ENCODE peak calls at places on chromosomes 5 and 9, in four cellular contexts. One of them, this sample, is unnamed.
A peak's percentile ranks its signal among the peaks of the same experiment; 100 is the strongest.

GRCh38 chr9:98232926-98233325 is 22.5 kb downstream of the TBC1D2 start:
- DNase-seq in CD4-positive, alpha-beta T cell: no peak
- DNase-seq in ascending aorta: no peak
- DNase-seq in GM23338: no peak
- DNase-seq in this sample: no peak

GRCh38 chr9:91572044-91572443 is 148.4 kb upstream of the NFIL3 start:
- DNase-seq in CD4-positive, alpha-beta T cell: no peak
- DNase-seq in ascending aorta: no peak
- DNase-seq in GM23338: no peak
- DNase-seq in this sample: no peak

GRCh38 chr5:176611435-176611834 is 1.5 kb upstream of the GPRIN1 start:
- DNase-seq in CD4-positive, alpha-beta T cell: peak; percentile 36
- DNase-seq in ascending aorta: no peak
- DNase-seq in GM23338: peak; percentile 87
- DNase-seq in this sample: peak; percentile 33

GRCh38 chr5:18987101-18987500 is 1000.9 kb downstream of the CDH18 start:
- DNase-seq in CD4-positive, alpha-beta T cell: no peak
- DNase-seq in ascending aorta: no peak
- DNase-seq in GM23338: no peak
- DNase-seq in this sample: no peak

GRCh38 chr9:101477736-101478135 is 42.2 kb upstream of the ALDOB start:
- DNase-seq in CD4-positive, alpha-beta T cell: no peak
- DNase-seq in ascending aorta: no peak
- DNase-seq in GM23338: no peak
- DNase-seq in this sample: no peak

GRCh38 chr9:130466537-130467217 is 21.9 kb downstream of the ASS1 start:
- DNase-seq in CD4-positive, alpha-beta T cell: no peak
- DNase-seq in ascending aorta: no peak
- DNase-seq in GM23338: no peak
- DNase-seq in this sample: no peak

GRCh38 chr9:75892168-75892901 is 1.9 kb downstream of the PCSK5 start:
- DNase-seq in CD4-positive, alpha-beta T cell: no peak
- DNase-seq in ascending aorta: peak; percentile 78
- DNase-seq in GM23338: peak; percentile 68
- DNase-seq in this sample: no peak

GRCh38 chr5:179271301-179271650 is 74.0 kb downstream of the ADAMTS2 start:
- DNase-seq in CD4-positive, alpha-beta T cell: no peak
- DNase-seq in ascending aorta: peak; percentile 47
- DNase-seq in GM23338: no peak
- DNase-seq in this sample: no peak

GRCh38 chr9:125524522-125524921 is 182.5 kb downstream of the MAPKAP1 start:
- DNase-seq in CD4-positive, alpha-beta T cell: no peak
- DNase-seq in ascending aorta: no peak
- DNase-seq in GM23338: peak; percentile 92
- DNase-seq in this sample: no peak

GRCh38 chr5:72848474-72849428 is 32.3 kb downstream of the TNPO1 start:
- DNase-seq in CD4-positive, alpha-beta T cell: peak; percentile 37
- DNase-seq in ascending aorta: peak; percentile 75
- DNase-seq in GM23338: peak; percentile 58
- DNase-seq in this sample: peak; percentile 23

GRCh38 chr9:126643945-126644527 is 30.3 kb downstream of the LMX1B start:
- DNase-seq in CD4-positive, alpha-beta T cell: no peak
- DNase-seq in ascending aorta: no peak
- DNase-seq in GM23338: peak; percentile 30
- DNase-seq in this sample: no peak

GRCh38 chr5:132825165-132825823 is 5.2 kb downstream of the SHROOM1 start:
- DNase-seq in CD4-positive, alpha-beta T cell: no peak
- DNase-seq in ascending aorta: peak; percentile 60
- DNase-seq in GM23338: peak; percentile 76
- DNase-seq in this sample: no peak

GRCh38 chr5:33725846-33726245 is 165.9 kb downstream of the ADAMTS12 start:
- DNase-seq in CD4-positive, alpha-beta T cell: no peak
- DNase-seq in ascending aorta: no peak
- DNase-seq in GM23338: no peak
- DNase-seq in this sample: no peak

GRCh38 chr5:127870914-127871313 is 167.7 kb downstream of the CCDC192 start:
- DNase-seq in CD4-positive, alpha-beta T cell: no peak
- DNase-seq in ascending aorta: peak; percentile 67
- DNase-seq in GM23338: no peak
- DNase-seq in this sample: no peak

GRCh38 chr5:157253547-157253946 is 12.4 kb upstream of the CYFIP2 start:
- DNase-seq in CD4-positive, alpha-beta T cell: no peak
- DNase-seq in ascending aorta: no peak
- DNase-seq in GM23338: peak; percentile 76
- DNase-seq in this sample: no peak

GRCh38 chr5:93436083-93436482 is 144.9 kb downstream of the NR2F1-AS1 start:
- DNase-seq in CD4-positive, alpha-beta T cell: no peak
- DNase-seq in ascending aorta: no peak
- DNase-seq in GM23338: no peak
- DNase-seq in this sample: no peak

GRCh38 chr5:17819786-17820185 is 185.5 kb downstream of the TAF11L14 start:
- DNase-seq in CD4-positive, alpha-beta T cell: no peak
- DNase-seq in ascending aorta: no peak
- DNase-seq in GM23338: no peak
- DNase-seq in this sample: no peak

GRCh38 chr5:132425009-132425937 is 55.8 kb downstream of the SLC22A5 start:
- DNase-seq in CD4-positive, alpha-beta T cell: peak; percentile 64
- DNase-seq in ascending aorta: peak; percentile 68
- DNase-seq in GM23338: no peak
- DNase-seq in this sample: peak; percentile 72

GRCh38 chr5:77873239-77873638 is 97.1 kb upstream of the TBCA start:
- DNase-seq in CD4-positive, alpha-beta T cell: no peak
- DNase-seq in ascending aorta: no peak
- DNase-seq in GM23338: no peak
- DNase-seq in this sample: no peak

GRCh38 chr5:38547257-38547656 is 9.2 kb downstream of the LIFR start:
- DNase-seq in CD4-positive, alpha-beta T cell: no peak
- DNase-seq in ascending aorta: no peak
- DNase-seq in GM23338: no peak
- DNase-seq in this sample: no peak

GRCh38 chr5:139696894-139697658 is 48.9 kb downstream of the CXXC5 start:
- DNase-seq in CD4-positive, alpha-beta T cell: peak; percentile 5
- DNase-seq in ascending aorta: peak; percentile 89
- DNase-seq in GM23338: peak; percentile 87
- DNase-seq in this sample: peak; percentile 59

GRCh38 chr9:17669206-17669605 is 90.3 kb downstream of the SH3GL2 start:
- DNase-seq in CD4-positive, alpha-beta T cell: no peak
- DNase-seq in ascending aorta: no peak
- DNase-seq in GM23338: no peak
- DNase-seq in this sample: no peak

GRCh38 chr9:129514497-129514867 is 106.4 kb downstream of the C9orf50 start:
- DNase-seq in CD4-positive, alpha-beta T cell: no peak
- DNase-seq in ascending aorta: no peak
- DNase-seq in GM23338: no peak
- DNase-seq in this sample: no peak

GRCh38 chr5:57822651-57823050 is 340.0 kb upstream of the ACTBL2 start:
- DNase-seq in CD4-positive, alpha-beta T cell: no peak
- DNase-seq in ascending aorta: no peak
- DNase-seq in GM23338: no peak
- DNase-seq in this sample: no peak

GRCh38 chr9:76459691-76460635 is 981 bp downstream of the GCNT1 start:
- DNase-seq in CD4-positive, alpha-beta T cell: no peak
- DNase-seq in ascending aorta: no peak
- DNase-seq in GM23338: peak; percentile 78
- DNase-seq in this sample: peak; percentile 4

GRCh38 chr5:147507480-147508126 is 2.3 kb downstream of the DPYSL3 start:
- DNase-seq in CD4-positive, alpha-beta T cell: no peak
- DNase-seq in ascending aorta: peak; percentile 75
- DNase-seq in GM23338: no peak
- DNase-seq in this sample: no peak

GRCh38 chr9:120152295-120152694 is 427.7 kb downstream of the CDK5RAP2 start:
- DNase-seq in CD4-positive, alpha-beta T cell: no peak
- DNase-seq in ascending aorta: no peak
- DNase-seq in GM23338: peak; percentile 64
- DNase-seq in this sample: no peak

GRCh38 chr9:5269249-5269715 is 35.2 kb downstream of the RLN2 start:
- DNase-seq in CD4-positive, alpha-beta T cell: no peak
- DNase-seq in ascending aorta: no peak
- DNase-seq in GM23338: peak; percentile 89
- DNase-seq in this sample: no peak

GRCh38 chr5:92092239-92092638 is 709.1 kb upstream of the ARRDC3 start:
- DNase-seq in CD4-positive, alpha-beta T cell: no peak
- DNase-seq in ascending aorta: no peak
- DNase-seq in GM23338: no peak
- DNase-seq in this sample: no peak

GRCh38 chr5:120073722-120074121 is 390.4 kb upstream of the PRR16 start:
- DNase-seq in CD4-positive, alpha-beta T cell: no peak
- DNase-seq in ascending aorta: no peak
- DNase-seq in GM23338: no peak
- DNase-seq in this sample: no peak

GRCh38 chr5:113119271-113119924 is 142.8 kb downstream of the DCP2 start:
- DNase-seq in CD4-positive, alpha-beta T cell: no peak
- DNase-seq in ascending aorta: peak; percentile 67
- DNase-seq in GM23338: no peak
- DNase-seq in this sample: no peak

GRCh38 chr5:14870347-14871083 is 1.1 kb downstream of the ANKH start:
- DNase-seq in CD4-positive, alpha-beta T cell: peak; percentile 32
- DNase-seq in ascending aorta: peak; percentile 68
- DNase-seq in GM23338: peak; percentile 33
- DNase-seq in this sample: peak; percentile 83

GRCh38 chr9:92738661-92739081 is 26.0 kb downstream of the BICD2 start:
- DNase-seq in CD4-positive, alpha-beta T cell: no peak
- DNase-seq in ascending aorta: no peak
- DNase-seq in GM23338: no peak
- DNase-seq in this sample: no peak

GRCh38 chr9:93825348-93826115 is 129.6 kb downstream of the BARX1 start:
- DNase-seq in CD4-positive, alpha-beta T cell: no peak
- DNase-seq in ascending aorta: no peak
- DNase-seq in GM23338: no peak
- DNase-seq in this sample: no peak

GRCh38 chr9:93826209-93826608 is 128.9 kb downstream of the BARX1 start:
- DNase-seq in CD4-positive, alpha-beta T cell: peak; percentile 44
- DNase-seq in ascending aorta: no peak
- DNase-seq in GM23338: peak; percentile 81
- DNase-seq in this sample: peak; percentile 65

GRCh38 chr9:93823245-93824072 is 131.7 kb downstream of the BARX1 start:
- DNase-seq in CD4-positive, alpha-beta T cell: no peak
- DNase-seq in ascending aorta: no peak
- DNase-seq in GM23338: no peak
- DNase-seq in this sample: no peak

GRCh38 chr9:93826905-93827544 is 128.1 kb downstream of the BARX1 start:
- DNase-seq in CD4-positive, alpha-beta T cell: no peak
- DNase-seq in ascending aorta: no peak
- DNase-seq in GM23338: peak; percentile 33
- DNase-seq in this sample: no peak

GRCh38 chr9:93824386-93825294 is 130.5 kb downstream of the BARX1 start:
- DNase-seq in CD4-positive, alpha-beta T cell: no peak
- DNase-seq in ascending aorta: no peak
- DNase-seq in GM23338: no peak
- DNase-seq in this sample: no peak
- H3K27ac ChIP-seq in CD4-positive, alpha-beta T cell: no peak overlapping the region
- H3K27ac ChIP-seq in ascending aorta: no peak overlapping the region
- H3K27ac ChIP-seq in GM23338: no peak overlapping the region
- H3K27ac ChIP-seq in this sample: no peak overlapping the region

GRCh38 chr9:136198605-136199083 is 6.3 kb downstream of the LHX3 start:
- DNase-seq in CD4-positive, alpha-beta T cell: no peak
- DNase-seq in ascending aorta: no peak
- DNase-seq in GM23338: peak; percentile 69
- DNase-seq in this sample: no peak
- H3K27me3 ChIP-seq in CD4-positive, alpha-beta T cell: peaks cover 75% of the 10 kb centered on the region
- H3K27me3 ChIP-seq in ascending aorta: peaks cover 41% of the 10 kb centered on the region
- H3K27me3 ChIP-seq in GM23338: peaks cover 99% of the 10 kb centered on the region
- H3K27me3 ChIP-seq in this sample: no peaks in the 10 kb centered on the region

DNA sequence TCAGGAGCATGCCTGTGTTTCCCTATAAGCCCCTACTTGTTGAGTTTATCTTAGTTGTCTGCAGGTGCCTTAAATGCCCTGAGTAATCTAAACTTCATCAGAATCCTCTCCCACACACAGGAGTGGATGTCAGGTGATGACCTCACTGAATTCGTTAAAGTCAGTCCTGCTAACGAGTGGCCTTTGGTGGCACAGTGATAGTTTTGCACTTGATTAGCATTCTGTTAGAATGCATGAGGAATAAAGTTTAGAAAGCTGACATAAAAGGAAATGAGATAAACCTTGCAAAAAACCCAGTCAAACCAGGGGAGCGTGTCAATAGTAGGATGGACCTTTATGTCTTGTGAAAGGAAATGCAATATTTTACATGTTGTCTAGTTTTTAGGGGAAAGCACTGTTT is 4.5 kb downstream of the TRIM32 start:
- DNase-seq in CD4-positive, alpha-beta T cell: no peak
- DNase-seq in ascending aorta: no peak
- DNase-seq in GM23338: no peak
- DNase-seq in this sample: peak; percentile 15
- H3K27ac ChIP-seq in CD4-positive, alpha-beta T cell: no peak overlapping the region
- H3K27ac ChIP-seq in ascending aorta: no peak overlapping the region
- H3K27ac ChIP-seq in GM23338: no peak overlapping the region
- H3K27ac ChIP-seq in this sample: peak overlapping the region; percentile 59

DNA sequence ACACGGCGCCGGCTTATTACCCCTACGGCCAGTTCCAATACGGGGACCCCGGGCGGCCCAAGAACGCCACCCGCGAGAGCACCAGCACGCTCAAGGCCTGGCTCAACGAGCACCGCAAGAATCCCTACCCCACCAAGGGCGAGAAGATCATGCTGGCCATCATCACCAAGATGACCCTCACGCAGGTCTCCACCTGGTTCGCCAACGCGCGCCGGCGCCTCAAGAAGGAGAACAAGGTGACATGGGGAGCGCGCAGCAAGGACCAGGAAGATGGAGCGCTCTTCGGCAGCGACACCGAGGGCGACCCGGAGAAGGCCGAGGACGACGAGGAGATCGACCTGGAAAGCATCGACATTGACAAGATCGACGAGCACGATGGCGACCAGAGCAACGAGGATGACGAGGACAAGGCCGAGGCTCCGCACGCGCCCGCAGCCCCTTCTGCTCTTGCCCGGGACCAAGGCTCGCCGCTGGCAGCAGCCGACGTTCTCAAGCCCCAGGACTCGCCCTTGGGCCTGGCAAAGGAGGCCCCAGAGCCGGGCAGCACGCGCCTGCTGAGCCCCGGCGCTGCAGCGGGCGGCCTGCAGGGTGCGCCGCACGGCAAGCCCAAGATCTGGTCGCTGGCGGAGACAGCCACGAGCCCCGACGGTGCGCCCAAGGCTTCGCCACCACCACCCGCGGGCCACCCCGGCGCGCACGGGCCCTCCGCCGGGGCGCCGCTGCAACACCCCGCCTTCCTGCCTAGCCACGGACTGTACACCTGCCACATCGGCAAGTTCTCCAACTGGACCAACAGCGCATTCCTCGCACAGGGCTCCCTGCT is 3.9 kb downstream of the IRX1 start:
- DNase-seq in CD4-positive, alpha-beta T cell: no peak
- DNase-seq in ascending aorta: no peak
- DNase-seq in GM23338: peak; percentile 75
- DNase-seq in this sample: no peak
- H3K27me3 ChIP-seq in CD4-positive, alpha-beta T cell: peaks cover 81% of the 10 kb centered on the region
- H3K27me3 ChIP-seq in ascending aorta: peaks cover 13% of the 10 kb centered on the region
- H3K27me3 ChIP-seq in GM23338: peaks cover 95% of the 10 kb centered on the region
- H3K27me3 ChIP-seq in this sample: peaks cover 8% of the 10 kb centered on the region

GRCh38 chr5:59746261-59746765 is 147.2 kb downstream of the PDE4D start:
- DNase-seq in CD4-positive, alpha-beta T cell: no peak
- DNase-seq in ascending aorta: no peak
- DNase-seq in GM23338: no peak
- DNase-seq in this sample: no peak
- H3K27ac ChIP-seq in CD4-positive, alpha-beta T cell: no peak overlapping the region
- H3K27ac ChIP-seq in ascending aorta: no peak overlapping the region
- H3K27ac ChIP-seq in GM23338: no peak overlapping the region
- H3K27ac ChIP-seq in this sample: no peak overlapping the region

This sample was measured in CD4-positive, CD25-positive, alpha-beta regulatory T cell.